ENCODE peak calls at places on chromosomes 12 and 14, in six cellular contexts. Y, L, B, X, R and P are unnamed samples.

GRCh38 chr12:82740129-82741000 is 53.7 kb downstream of the TMTC2 start:
- DNase-seq in Y (no peak), L (no peak), B (peak), X (no peak), R (peak), P (no peak)

GRCh38 chr14:96086032-96086431 is 46.9 kb downstream of the C14orf132 start:
- DNase-seq in Y (no peak), L (no peak), B (peak), X (no peak), R (peak), P (no peak)

GRCh38 chr12:119822046-119822445 is 55.1 kb downstream of the CIT start:
- DNase-seq in Y (no peak), L (no peak), B (no peak), X (no peak), R (no peak), P (no peak)

GRCh38 chr14:20934148-20934762 is 21.0 kb upstream of the RNASE2 start:
- DNase-seq in Y (peak), L (no peak), B (no peak), X (peak), R (peak), P (no peak)

GRCh38 chr14:99035268-99035667 is 236.7 kb downstream of the BCL11B start:
- DNase-seq in Y (no peak), L (no peak), B (peak), X (no peak), R (peak), P (no peak)

GRCh38 chr12:107778383-107779015 is 4.0 kb downstream of the ASCL4 start:
- DNase-seq in Y (no peak), L (no peak), B (no peak), X (no peak), R (no peak), P (no peak)

GRCh38 chr12:19908825-19909224 is 459.5 kb upstream of the PDE3A start:
- DNase-seq in Y (no peak), L (no peak), B (no peak), X (peak), R (no peak), P (no peak)

GRCh38 chr12:32583535-32583934 is 95.6 kb upstream of the DNM1L start:
- DNase-seq in Y (no peak), L (no peak), B (peak), X (no peak), R (no peak), P (no peak)

GRCh38 chr12:33310471-33310870 is 129.1 kb downstream of the SYT10 start:
- DNase-seq in Y (no peak), L (no peak), B (no peak), X (no peak), R (no peak), P (no peak)

GRCh38 chr12:54603173-54603814 is 14.8 kb upstream of the PPP1R1A start:
- DNase-seq in Y (peak), L (peak), B (peak), X (peak), R (peak), P (peak)

GRCh38 chr12:563250-563781 is 99.9 kb downstream of the NINJ2 start:
- DNase-seq in Y (no peak), L (no peak), B (peak), X (no peak), R (no peak), P (no peak)

GRCh38 chr12:55707841-55708694 is at the start of gene ITGA7:
- DNase-seq in Y (peak), L (no peak), B (peak), X (no peak), R (peak), P (no peak)

GRCh38 chr12:57621497-57622292 is 10.5 kb downstream of the ARHGEF25 start:
- DNase-seq in Y (peak), L (no peak), B (no peak), X (peak), R (peak), P (no peak)

GRCh38 chr12:49503674-49504180 is 35.1 kb upstream of the KCNH3 start:
- DNase-seq in Y (no peak), L (peak), B (peak), X (no peak), R (peak), P (peak)

GRCh38 chr12:58081488-58081887 is 140.1 kb downstream of the ATP23 start:
- DNase-seq in Y (no peak), L (no peak), B (no peak), X (no peak), R (no peak), P (no peak)

GRCh38 chr12:120939523-120939922 is 35.4 kb upstream of the SPPL3 start:
- DNase-seq in Y (no peak), L (no peak), B (no peak), X (no peak), R (no peak), P (no peak)

GRCh38 chr14:49508124-49508523 is 78.1 kb downstream of the RPS29 start:
- DNase-seq in Y (no peak), L (no peak), B (peak), X (no peak), R (no peak), P (no peak)

GRCh38 chr12:109727746-109728726 is 14.4 kb downstream of the FAM222A start:
- DNase-seq in Y (no peak), L (no peak), B (no peak), X (no peak), R (no peak), P (no peak)

GRCh38 chr12:32566663-32567634 is 112.2 kb upstream of the DNM1L start:
- DNase-seq in Y (no peak), L (no peak), B (peak), X (no peak), R (peak), P (no peak)

GRCh38 chr12:11941601-11942360 is 129.0 kb upstream of the BCL2L14 start:
- DNase-seq in Y (peak), L (no peak), B (peak), X (no peak), R (no peak), P (no peak)

GRCh38 chr12:120928864-120929652 is 24.9 kb upstream of the SPPL3 start:
- DNase-seq in Y (no peak), L (no peak), B (no peak), X (no peak), R (peak), P (no peak)